ENCODE peak calls at places on chromosomes 4 and X, in four cellular contexts. F, P, M and C are unnamed samples.

GRCh38 chrX:153637121-153638040 is 9.6 kb upstream of the DUSP9 start:
- DNase-seq in M (no peak), F (no peak), P (no peak), C (no peak)

GRCh38 chr4:74794341-74794801 is at the start of gene BTC:
- DNase-seq in M (no peak), F (no peak), P (peak; percentile 77), C (peak; percentile 3)

GRCh38 chr4:99088485-99089365 is at the start of gene ADH5:
- DNase-seq in M (peak; percentile 89), F (peak; percentile 88), P (peak; percentile 88), C (peak; percentile 57)

GRCh38 chrX:103628386-103629290 is at the start of gene TCEAL1:
- DNase-seq in M (no peak), P (peak; percentile 58), F (peak; percentile 38), C (peak; percentile 67)

GRCh38 chrX:39492495-39493162 is 605.1 kb downstream of the BCOR start:
- DNase-seq in F (no peak), M (no peak), P (no peak), C (no peak)

GRCh38 chr4:144547678-144548298 is 98.2 kb upstream of the HHIP start:
- DNase-seq in F (no peak), M (no peak), P (no peak), C (no peak)

GRCh38 chr4:137531121-137531520 is 1.2 kb downstream of the PCDH18 start:
- DNase-seq in P (no peak), M (no peak), F (no peak), C (no peak)

GRCh38 chr4:54228064-54228527 is 997 bp upstream of the PDGFRA start:
- DNase-seq in F (no peak), M (no peak), P (peak; percentile 59), C (no peak)

GRCh38 chr4:37803348-37803973 is 23.0 kb upstream of the PGM2 start:
- DNase-seq in P (no peak), M (no peak), F (peak; percentile 55), C (no peak)

GRCh38 chr4:185920171-185920570 is 108.2 kb upstream of the SORBS2 start:
- DNase-seq in M (no peak), F (no peak), P (no peak), C (no peak)

GRCh38 chrX:45187731-45188130 is 12.9 kb downstream of the DIPK2B start:
- DNase-seq in P (no peak), M (no peak), F (no peak), C (no peak)

GRCh38 chrX:147848009-147848408 is 63.7 kb upstream of the FMR1 start:
- DNase-seq in M (no peak), F (no peak), P (no peak), C (no peak)

GRCh38 chrX:16708016-16708415 is 4.5 kb downstream of the CTPS2 start:
- DNase-seq in P (no peak), F (no peak), M (no peak), C (no peak)

GRCh38 chr4:7158081-7158750 is 34.1 kb upstream of the SORCS2 start:
- DNase-seq in F (no peak), M (no peak), P (no peak), C (no peak)

GRCh38 chr4:145734576-145735329 is 54.8 kb downstream of the C4orf51 start:
- DNase-seq in F (no peak), M (no peak), P (peak; percentile 62), C (peak; percentile 30)

GRCh38 chrX:112774142-112774541 is 66.5 kb downstream of the AMOT start:
- DNase-seq in F (no peak), M (no peak), P (no peak), C (no peak)

GRCh38 chr4:176735300-176735699 is 57.4 kb downstream of the VEGFC start:
- DNase-seq in F (no peak), P (no peak), M (no peak), C (no peak)

GRCh38 chrX:120536056-120536455 is 24.7 kb downstream of the CUL4B start:
- DNase-seq in M (no peak), P (no peak), F (no peak), C (no peak)

GRCh38 chrX:121028419-121028818 is 19.0 kb upstream of the GLUD2 start:
- DNase-seq in F (no peak), P (no peak), M (no peak), C (no peak)

GRCh38 chrX:108261541-108262218 is 170.1 kb downstream of the ATG4A start:
- DNase-seq in F (no peak), M (no peak), P (no peak), C (no peak)

GRCh38 chrX:155874571-155875244 is 6.4 kb upstream of the VAMP7 start:
- DNase-seq in F (no peak), M (no peak), P (no peak), C (no peak)

GRCh38 chrX:122241959-122242358 is 942.1 kb upstream of the GRIA3 start:
- DNase-seq in F (no peak), M (no peak), P (no peak), C (no peak)

GRCh38 chr4:154332681-154333421 is 158.7 kb downstream of the DCHS2 start:
- DNase-seq in P (no peak), M (peak; percentile 15), F (peak; percentile 64), C (peak; percentile 31)

GRCh38 chr4:791866-792630 is 33.9 kb downstream of the CPLX1 start:
- DNase-seq in M (peak; percentile 15), F (no peak), P (peak; percentile 69), C (no peak)

GRCh38 chr4:14168919-14169318 is 541.4 kb upstream of the BOD1L1 start:
- DNase-seq in F (no peak), M (no peak), P (peak; percentile 76), C (no peak)

GRCh38 chr4:31946456-31946855 is 1226.3 kb downstream of the PCDH7 start:
- DNase-seq in M (no peak), F (no peak), P (no peak), C (no peak)

GRCh38 chr4:187309456-187309855 is 585.8 kb upstream of the FAT1 start:
- DNase-seq in F (no peak), M (no peak), P (no peak), C (no peak)

GRCh38 chr4:121270384-121270783 is 106.3 kb upstream of the TNIP3 start:
- DNase-seq in P (no peak), F (no peak), M (no peak), C (no peak)

GRCh38 chr4:25106363-25107151 is 53.7 kb downstream of the SEPSECS start:
- DNase-seq in M (no peak), F (no peak), P (no peak), C (no peak)

GRCh38 chr4:188015025-188015778 is 19.6 kb downstream of the ZFP42 start:
- DNase-seq in M (no peak), P (no peak), F (no peak), C (no peak)

GRCh38 chr4:145703850-145704528 is 24.0 kb downstream of the C4orf51 start:
- DNase-seq in P (no peak), F (no peak), M (no peak), C (no peak)

GRCh38 chrX:134480061-134480460 is 20.1 kb downstream of the HPRT1 start:
- DNase-seq in P (no peak), M (no peak), F (no peak), C (no peak)

GRCh38 chrX:78327370-78328048 is at the start of gene CYSLTR1:
- DNase-seq in M (no peak), P (no peak), F (no peak), C (no peak)

GRCh38 chr4:72295966-72296557 is 264.3 kb downstream of the NPFFR2 start:
- DNase-seq in F (no peak), P (no peak), M (no peak), C (no peak)